ENCODE peak calls at places on chromosome 1, in eight cellular contexts. H is hippocampal formation, Q is IMR-90, K is WTC11, Y is endothelial cell, B is fibroblast of pulmonary artery, V is GM03348, I is NCI-H1092 treated with DMSO at 0.1 percent for 48 hours. J is an unnamed sample.
A peak's percentile ranks its signal among the peaks of the same experiment; 100 is the strongest.

GRCh38 chr1:40014253-40014706 is 26.2 kb upstream of the CAP1 start:
- DNase-seq in Q (peak; percentile 37), B (no peak), V (no peak), Y (no peak), H (no peak), I (no peak), K (no peak), J (no peak)

GRCh38 chr1:168567568-168567967 is 8.8 kb upstream of the XCL1 start:
- DNase-seq in V (no peak), I (no peak), H (no peak), Y (no peak), Q (no peak), K (no peak), B (no peak), J (no peak)

GRCh38 chr1:113674591-113674990 is 84.7 kb downstream of the PHTF1 start:
- DNase-seq in B (no peak), Q (peak; percentile 55), H (no peak), Y (no peak), V (no peak), K (no peak), I (no peak), J (no peak)

GRCh38 chr1:62076286-62076685 is 118.4 kb upstream of the L1TD1 start:
- DNase-seq in V (peak; percentile 11), B (peak; percentile 88), Y (no peak), I (no peak), Q (peak; percentile 63), K (no peak), H (no peak), J (no peak)

GRCh38 chr1:96384611-96385010 is 337.0 kb upstream of the PTBP2 start:
- DNase-seq in K (no peak), B (no peak), H (no peak), I (no peak), V (no peak), Y (no peak), Q (no peak), J (no peak)

GRCh38 chr1:79040424-79041089 is 34.0 kb upstream of the ADGRL4 start:
- DNase-seq in Q (peak; percentile 16), B (peak; percentile 23), I (no peak), H (no peak), K (no peak), Y (no peak), V (peak; percentile 6), J (peak; percentile 2)

GRCh38 chr1:193538004-193538355 is 351.6 kb upstream of the B3GALT2 start:
- DNase-seq in Q (no peak), V (no peak), B (no peak), H (no peak), I (no peak), Y (no peak), K (no peak), J (no peak)

GRCh38 chr1:109786531-109787021 is 22.9 kb upstream of the EPS8L3 start:
- DNase-seq in B (peak; percentile 38), K (no peak), Q (no peak), I (no peak), V (no peak), Y (no peak), H (no peak), J (no peak)

GRCh38 chr1:102182603-102183260 is 186.0 kb upstream of the OLFM3 start:
- DNase-seq in B (no peak), I (no peak), V (no peak), K (no peak), Y (no peak), H (no peak), Q (no peak), J (no peak)

GRCh38 chr1:160260436-160261382 is 1.6 kb downstream of the DCAF8 start:
- DNase-seq in Q (peak; percentile 89), K (no peak), V (peak; percentile 42), Y (no peak), H (no peak), B (peak; percentile 93), I (peak; percentile 15), J (peak; percentile 35)

GRCh38 chr1:203497378-203497777 is 3.4 kb downstream of the OPTC start:
- DNase-seq in Q (no peak), K (no peak), V (no peak), H (no peak), Y (no peak), I (no peak), B (no peak), J (no peak)